ENCODE peak calls at places on chromosomes 4 and X, in seven cellular contexts. One of them, this sample, is unnamed.

GRCh38 chrX:71919436-71919835 is 8.8 kb downstream of the NHSL2 start:
- DNase-seq in neural crest cell: no peak
- DNase-seq in BJ: no peak
- DNase-seq in mesenchymal stem cell: peak
- DNase-seq in A673: no peak
- DNase-seq in activated CD4-positive, alpha-beta T cell treated with anti-CD3 and anti-CD28 coated beads, Interleukin-2, amount 50 U/mL, for 24 hours: no peak
- DNase-seq in GM04503: peak
- DNase-seq in this sample: no peak

GRCh38 chr4:7402526-7402925 is 32.2 kb downstream of the PSAPL1 start:
- DNase-seq in BJ: no peak
- DNase-seq in GM04503: no peak
- DNase-seq in activated CD4-positive, alpha-beta T cell treated with anti-CD3 and anti-CD28 coated beads, Interleukin-2, amount 50 U/mL, for 24 hours: no peak
- DNase-seq in A673: no peak
- DNase-seq in neural crest cell: no peak
- DNase-seq in mesenchymal stem cell: no peak
- DNase-seq in this sample: no peak

GRCh38 chr4:60721680-60722079 is 478.4 kb upstream of the ADGRL3 start:
- DNase-seq in BJ: no peak
- DNase-seq in GM04503: no peak
- DNase-seq in activated CD4-positive, alpha-beta T cell treated with anti-CD3 and anti-CD28 coated beads, Interleukin-2, amount 50 U/mL, for 24 hours: no peak
- DNase-seq in A673: no peak
- DNase-seq in mesenchymal stem cell: peak
- DNase-seq in neural crest cell: no peak
- DNase-seq in this sample: no peak

GRCh38 chr4:128711361-128711760 is 98.1 kb upstream of the JADE1 start:
- DNase-seq in A673: peak
- DNase-seq in activated CD4-positive, alpha-beta T cell treated with anti-CD3 and anti-CD28 coated beads, Interleukin-2, amount 50 U/mL, for 24 hours: no peak
- DNase-seq in GM04503: no peak
- DNase-seq in BJ: no peak
- DNase-seq in mesenchymal stem cell: peak
- DNase-seq in neural crest cell: no peak
- DNase-seq in this sample: no peak

GRCh38 chr4:121428721-121429120 is 47.9 kb upstream of the QRFPR start:
- DNase-seq in mesenchymal stem cell: peak
- DNase-seq in neural crest cell: no peak
- DNase-seq in GM04503: no peak
- DNase-seq in BJ: no peak
- DNase-seq in A673: no peak
- DNase-seq in activated CD4-positive, alpha-beta T cell treated with anti-CD3 and anti-CD28 coated beads, Interleukin-2, amount 50 U/mL, for 24 hours: no peak
- DNase-seq in this sample: no peak

GRCh38 chrX:39894626-39895025 is 203.1 kb downstream of the BCOR start:
- DNase-seq in A673: peak
- DNase-seq in activated CD4-positive, alpha-beta T cell treated with anti-CD3 and anti-CD28 coated beads, Interleukin-2, amount 50 U/mL, for 24 hours: no peak
- DNase-seq in BJ: no peak
- DNase-seq in neural crest cell: no peak
- DNase-seq in GM04503: no peak
- DNase-seq in mesenchymal stem cell: no peak
- DNase-seq in this sample: no peak

GRCh38 chr4:110639207-110640092 is 16.6 kb upstream of the PITX2 start:
- DNase-seq in A673: no peak
- DNase-seq in GM04503: no peak
- DNase-seq in neural crest cell: no peak
- DNase-seq in activated CD4-positive, alpha-beta T cell treated with anti-CD3 and anti-CD28 coated beads, Interleukin-2, amount 50 U/mL, for 24 hours: no peak
- DNase-seq in mesenchymal stem cell: peak
- DNase-seq in BJ: no peak
- DNase-seq in this sample: no peak

GRCh38 chr4:15457401-15458201 is 12.1 kb upstream of the CC2D2A start:
- DNase-seq in A673: peak
- DNase-seq in neural crest cell: no peak
- DNase-seq in mesenchymal stem cell: peak
- DNase-seq in BJ: no peak
- DNase-seq in GM04503: no peak
- DNase-seq in activated CD4-positive, alpha-beta T cell treated with anti-CD3 and anti-CD28 coated beads, Interleukin-2, amount 50 U/mL, for 24 hours: no peak
- DNase-seq in this sample: peak

GRCh38 chrX:66015152-66015827 is 24.6 kb downstream of the VSIG4 start:
- DNase-seq in GM04503: no peak
- DNase-seq in neural crest cell: no peak
- DNase-seq in activated CD4-positive, alpha-beta T cell treated with anti-CD3 and anti-CD28 coated beads, Interleukin-2, amount 50 U/mL, for 24 hours: no peak
- DNase-seq in BJ: no peak
- DNase-seq in A673: no peak
- DNase-seq in mesenchymal stem cell: no peak
- DNase-seq in this sample: peak

GRCh38 chr4:181612240-181612639 is 631.0 kb upstream of the TENM3 start:
- DNase-seq in BJ: no peak
- DNase-seq in GM04503: no peak
- DNase-seq in neural crest cell: no peak
- DNase-seq in activated CD4-positive, alpha-beta T cell treated with anti-CD3 and anti-CD28 coated beads, Interleukin-2, amount 50 U/mL, for 24 hours: no peak
- DNase-seq in mesenchymal stem cell: no peak
- DNase-seq in A673: no peak
- DNase-seq in this sample: no peak

GRCh38 chrX:80335062-80335830 is 85.0 kb upstream of the TENT5D start:
- DNase-seq in A673: peak
- DNase-seq in GM04503: no peak
- DNase-seq in neural crest cell: no peak
- DNase-seq in activated CD4-positive, alpha-beta T cell treated with anti-CD3 and anti-CD28 coated beads, Interleukin-2, amount 50 U/mL, for 24 hours: no peak
- DNase-seq in BJ: no peak
- DNase-seq in mesenchymal stem cell: peak
- DNase-seq in this sample: no peak

GRCh38 chr4:152628128-152628527 is 51.7 kb downstream of the TMEM154 start:
- DNase-seq in GM04503: peak
- DNase-seq in activated CD4-positive, alpha-beta T cell treated with anti-CD3 and anti-CD28 coated beads, Interleukin-2, amount 50 U/mL, for 24 hours: no peak
- DNase-seq in A673: peak
- DNase-seq in neural crest cell: no peak
- DNase-seq in mesenchymal stem cell: no peak
- DNase-seq in BJ: no peak
- DNase-seq in this sample: no peak

GRCh38 chr4:121690001-121690400 is 6.8 kb downstream of the ANXA5 start:
- DNase-seq in A673: no peak
- DNase-seq in GM04503: no peak
- DNase-seq in neural crest cell: no peak
- DNase-seq in mesenchymal stem cell: peak
- DNase-seq in BJ: no peak
- DNase-seq in activated CD4-positive, alpha-beta T cell treated with anti-CD3 and anti-CD28 coated beads, Interleukin-2, amount 50 U/mL, for 24 hours: no peak
- DNase-seq in this sample: no peak

GRCh38 chrX:131827935-131828334 is 195.2 kb upstream of the STK26 start:
- DNase-seq in mesenchymal stem cell: peak
- DNase-seq in A673: peak
- DNase-seq in GM04503: no peak
- DNase-seq in activated CD4-positive, alpha-beta T cell treated with anti-CD3 and anti-CD28 coated beads, Interleukin-2, amount 50 U/mL, for 24 hours: no peak
- DNase-seq in neural crest cell: no peak
- DNase-seq in BJ: no peak
- DNase-seq in this sample: peak

This sample was measured in GM12878.